ENCODE peak calls at places on chromosomes 4 and X, in four cellular contexts. S is fibroblast of lung, L is anterior cingulate cortex, P is T1000. G is an unnamed sample.

GRCh38 chr4:48262926-48263325 is 6.7 kb downstream of the TEC start:
- DNase-seq in S (peak; percentile 66), L (no peak), P (peak; percentile 9), G (no peak)

GRCh38 chr4:150540959-150541360 is 41.0 kb upstream of the MAB21L2 start:
- DNase-seq in S (no peak), L (no peak), P (no peak), G (no peak)

GRCh38 chr4:76740866-76741662 is 156.9 kb downstream of the SOWAHB start:
- DNase-seq in S (no peak), L (no peak), P (no peak), G (no peak)

GRCh38 chrX:103656623-103657022 is 27.8 kb downstream of the TCEAL1 start:
- DNase-seq in S (peak; percentile 67), L (no peak), P (peak; percentile 55), G (no peak)

GRCh38 chrX:15073313-15073712 is 196.6 kb downstream of the ASB9 start:
- DNase-seq in S (no peak), L (no peak), P (no peak), G (no peak)

GRCh38 chr4:55378617-55379467 is 16.9 kb upstream of the TMEM165 start:
- DNase-seq in S (no peak), L (no peak), P (peak; percentile 35), G (no peak)

GRCh38 chr4:3371038-3371437 is 70.7 kb upstream of the HGFAC start:
- DNase-seq in S (no peak), L (no peak), P (no peak), G (no peak)

GRCh38 chr4:183095199-183095512 is 3.9 kb upstream of the WWC2 start:
- DNase-seq in S (no peak), L (no peak), P (no peak), G (no peak)

GRCh38 chr4:47532658-47533057 is 47.6 kb downstream of the ATP10D start:
- DNase-seq in S (no peak), L (no peak), P (no peak), G (no peak)